ENCODE peak calls at places on chromosomes 16 and 17, in eight cellular contexts. One of them, this sample, is unnamed.

GRCh38 chr16:27179500-27180072 is 23.7 kb upstream of the KDM8 start:
- DNase-seq in upper lobe of left lung: peak; percentile 28
- DNase-seq in sigmoid colon: peak; percentile 93
- DNase-seq in breast epithelium: peak; percentile 38
- DNase-seq in transverse colon: peak; percentile 92
- DNase-seq in GM12891: peak; percentile 77
- DNase-seq in spleen: peak; percentile 94
- DNase-seq in HCT116: peak; percentile 58
- DNase-seq in this sample: peak; percentile 57

GRCh38 chr17:49343273-49343672 is 18.8 kb downstream of the ZNF652 start:
- DNase-seq in upper lobe of left lung: no peak
- DNase-seq in sigmoid colon: no peak
- DNase-seq in breast epithelium: no peak
- DNase-seq in transverse colon: no peak
- DNase-seq in GM12891: no peak
- DNase-seq in spleen: no peak
- DNase-seq in HCT116: no peak
- DNase-seq in this sample: no peak

GRCh38 chr17:64158411-64158810 is 28.5 kb upstream of the ERN1 start:
- DNase-seq in upper lobe of left lung: no peak
- DNase-seq in sigmoid colon: no peak
- DNase-seq in breast epithelium: no peak
- DNase-seq in transverse colon: no peak
- DNase-seq in GM12891: no peak
- DNase-seq in spleen: no peak
- DNase-seq in HCT116: no peak
- DNase-seq in this sample: no peak

GRCh38 chr17:77247048-77247541 is 106.3 kb downstream of the SEC14L1 start:
- DNase-seq in upper lobe of left lung: peak; percentile 98
- DNase-seq in sigmoid colon: peak; percentile 91
- DNase-seq in breast epithelium: no peak
- DNase-seq in transverse colon: peak; percentile 88
- DNase-seq in GM12891: peak; percentile 88
- DNase-seq in spleen: peak; percentile 97
- DNase-seq in HCT116: peak; percentile 60
- DNase-seq in this sample: peak; percentile 72

GRCh38 chr17:59427996-59428395 is 96.5 kb downstream of the YPEL2 start:
- DNase-seq in upper lobe of left lung: no peak
- DNase-seq in sigmoid colon: peak; percentile 71
- DNase-seq in breast epithelium: no peak
- DNase-seq in transverse colon: no peak
- DNase-seq in GM12891: no peak
- DNase-seq in spleen: no peak
- DNase-seq in HCT116: no peak
- DNase-seq in this sample: no peak

GRCh38 chr17:38333635-38334295 is 10.0 kb downstream of the GPR179 start:
- DNase-seq in upper lobe of left lung: peak; percentile 76
- DNase-seq in sigmoid colon: no peak
- DNase-seq in breast epithelium: no peak
- DNase-seq in transverse colon: peak; percentile 32
- DNase-seq in GM12891: peak; percentile 74
- DNase-seq in spleen: no peak
- DNase-seq in HCT116: no peak
- DNase-seq in this sample: no peak

GRCh38 chr17:48819466-48819865 is 2.4 kb upstream of the TTLL6 start:
- DNase-seq in upper lobe of left lung: no peak
- DNase-seq in sigmoid colon: no peak
- DNase-seq in breast epithelium: no peak
- DNase-seq in transverse colon: no peak
- DNase-seq in GM12891: no peak
- DNase-seq in spleen: no peak
- DNase-seq in HCT116: no peak
- DNase-seq in this sample: no peak

GRCh38 chr17:39205112-39205526 is 5.0 kb downstream of the RPL19 start:
- DNase-seq in upper lobe of left lung: no peak
- DNase-seq in sigmoid colon: no peak
- DNase-seq in breast epithelium: no peak
- DNase-seq in transverse colon: no peak
- DNase-seq in GM12891: no peak
- DNase-seq in spleen: no peak
- DNase-seq in HCT116: no peak
- DNase-seq in this sample: no peak

GRCh38 chr17:77212081-77212832 is 71.5 kb downstream of the SEC14L1 start:
- DNase-seq in upper lobe of left lung: no peak
- DNase-seq in sigmoid colon: peak; percentile 56
- DNase-seq in breast epithelium: no peak
- DNase-seq in transverse colon: peak; percentile 48
- DNase-seq in GM12891: peak; percentile 71
- DNase-seq in spleen: no peak
- DNase-seq in HCT116: no peak
- DNase-seq in this sample: no peak

GRCh38 chr16:27401768-27402568 is at the start of gene IL21R:
- DNase-seq in upper lobe of left lung: peak; percentile 93
- DNase-seq in sigmoid colon: peak; percentile 69
- DNase-seq in breast epithelium: peak; percentile 24
- DNase-seq in transverse colon: peak; percentile 74
- DNase-seq in GM12891: peak; percentile 44
- DNase-seq in spleen: peak; percentile 96
- DNase-seq in HCT116: no peak
- DNase-seq in this sample: no peak

GRCh38 chr16:70331588-70332358 is 14.9 kb upstream of the DDX19A start:
- DNase-seq in upper lobe of left lung: no peak
- DNase-seq in sigmoid colon: no peak
- DNase-seq in breast epithelium: no peak
- DNase-seq in transverse colon: no peak
- DNase-seq in GM12891: no peak
- DNase-seq in spleen: no peak
- DNase-seq in HCT116: no peak
- DNase-seq in this sample: no peak

GRCh38 chr16:86387461-86388440 is 122.6 kb upstream of the FOXF1 start:
- DNase-seq in upper lobe of left lung: no peak
- DNase-seq in sigmoid colon: no peak
- DNase-seq in breast epithelium: no peak
- DNase-seq in transverse colon: no peak
- DNase-seq in GM12891: no peak
- DNase-seq in spleen: no peak
- DNase-seq in HCT116: peak; percentile 63
- DNase-seq in this sample: no peak

GRCh38 chr17:49482144-49482817 is 12.8 kb upstream of the NGFR start:
- DNase-seq in upper lobe of left lung: no peak
- DNase-seq in sigmoid colon: no peak
- DNase-seq in breast epithelium: no peak
- DNase-seq in transverse colon: no peak
- DNase-seq in GM12891: no peak
- DNase-seq in spleen: no peak
- DNase-seq in HCT116: no peak
- DNase-seq in this sample: no peak

GRCh38 chr16:81630632-81631026 is 148.5 kb upstream of the PLCG2 start:
- DNase-seq in upper lobe of left lung: no peak
- DNase-seq in sigmoid colon: no peak
- DNase-seq in breast epithelium: no peak
- DNase-seq in transverse colon: no peak
- DNase-seq in GM12891: no peak
- DNase-seq in spleen: no peak
- DNase-seq in HCT116: no peak
- DNase-seq in this sample: no peak

GRCh38 chr17:80101160-80101945 is at the start of gene GAA:
- DNase-seq in upper lobe of left lung: peak; percentile 98
- DNase-seq in sigmoid colon: peak; percentile 93
- DNase-seq in breast epithelium: peak; percentile 70
- DNase-seq in transverse colon: peak; percentile 88
- DNase-seq in GM12891: peak; percentile 100
- DNase-seq in spleen: peak; percentile 97
- DNase-seq in HCT116: peak; percentile 68
- DNase-seq in this sample: peak; percentile 77
- TF ChIP-seq POLR2AphosphoS5 in upper lobe of left lung: peak; percentile 52
- TF ChIP-seq POLR2AphosphoS5 in sigmoid colon: peak; percentile 60
- TF ChIP-seq POLR2AphosphoS5 in breast epithelium: peak; percentile 72
- TF ChIP-seq POLR2AphosphoS5 in transverse colon: peak; percentile 64
- TF ChIP-seq POLR2AphosphoS5 in GM12891: no peak
- TF ChIP-seq POLR2AphosphoS5 in spleen: peak; percentile 84
- TF ChIP-seq POLR2AphosphoS5 in HCT116: peak; percentile 88
- TF ChIP-seq POLR2AphosphoS5 in this sample: no peak

GRCh38 chr16:11835891-11836652 is 15.3 kb downstream of the RSL1D1 start:
- DNase-seq in upper lobe of left lung: no peak
- DNase-seq in sigmoid colon: no peak
- DNase-seq in breast epithelium: no peak
- DNase-seq in transverse colon: no peak
- DNase-seq in GM12891: no peak
- DNase-seq in spleen: no peak
- DNase-seq in HCT116: no peak
- DNase-seq in this sample: no peak
- TF ChIP-seq POLR2A in upper lobe of left lung: no peak
- TF ChIP-seq POLR2A in sigmoid colon: no peak
- TF ChIP-seq POLR2A in breast epithelium: no peak
- TF ChIP-seq POLR2A in transverse colon: no peak
- TF ChIP-seq POLR2A in GM12891: peak; percentile 28
- TF ChIP-seq POLR2A in spleen: no peak
- TF ChIP-seq POLR2A in HCT116: no peak
- TF ChIP-seq POLR2A in this sample: no peak

DNA sequence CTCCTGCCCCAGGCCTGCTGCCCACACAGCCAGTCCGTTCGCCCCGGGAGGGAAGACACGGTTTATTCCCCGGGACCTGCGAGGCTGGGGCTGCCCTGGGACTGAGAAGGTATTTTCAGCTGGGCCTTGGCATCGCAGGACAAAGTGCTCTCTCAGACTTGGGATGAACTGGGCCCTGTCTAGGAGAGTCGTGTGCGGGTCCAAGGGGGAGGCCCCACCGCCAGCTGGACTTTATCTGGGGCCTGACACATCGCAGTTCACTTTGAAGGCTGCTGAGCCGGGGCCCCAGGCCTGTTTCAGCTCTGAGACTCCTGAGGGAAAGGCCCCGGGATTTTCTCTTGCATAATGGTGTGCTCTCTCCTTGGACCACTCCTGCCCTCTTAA is 6.8 kb downstream of the CRISPLD2 start:
- DNase-seq in upper lobe of left lung: peak; percentile 72
- DNase-seq in sigmoid colon: peak; percentile 96
- DNase-seq in breast epithelium: no peak
- DNase-seq in transverse colon: peak; percentile 57
- DNase-seq in GM12891: no peak
- DNase-seq in spleen: no peak
- DNase-seq in HCT116: no peak
- DNase-seq in this sample: no peak
- TF ChIP-seq POLR2AphosphoS5 in upper lobe of left lung: no peak
- TF ChIP-seq POLR2AphosphoS5 in sigmoid colon: peak; percentile 91
- TF ChIP-seq POLR2AphosphoS5 in breast epithelium: peak; percentile 67
- TF ChIP-seq POLR2AphosphoS5 in transverse colon: peak; percentile 73
- TF ChIP-seq POLR2AphosphoS5 in GM12891: no peak
- TF ChIP-seq POLR2AphosphoS5 in spleen: peak; percentile 69
- TF ChIP-seq POLR2AphosphoS5 in HCT116: no peak
- TF ChIP-seq POLR2AphosphoS5 in this sample: no peak

DNA sequence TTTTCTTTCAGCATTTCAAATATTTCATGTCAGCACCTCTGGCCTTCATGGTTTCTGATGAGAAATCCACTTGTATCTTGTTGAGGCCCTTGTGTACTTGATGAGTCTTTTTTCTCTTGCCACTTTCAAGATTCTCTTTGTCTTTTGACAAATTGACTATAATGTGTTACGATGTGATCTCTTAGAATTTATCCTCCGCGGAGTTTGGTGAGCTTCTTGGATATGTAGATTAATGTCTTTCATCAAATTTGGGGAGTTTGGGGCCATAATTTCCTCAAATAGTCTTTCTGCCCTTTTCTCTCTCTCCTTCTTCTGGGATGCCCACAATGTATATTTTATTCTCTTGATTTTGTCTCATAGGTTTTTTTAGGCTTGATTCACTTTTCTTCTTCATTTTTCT is 96.0 kb downstream of the CHD9 start:
- DNase-seq in upper lobe of left lung: no peak
- DNase-seq in sigmoid colon: no peak
- DNase-seq in breast epithelium: no peak
- DNase-seq in transverse colon: no peak
- DNase-seq in GM12891: no peak
- DNase-seq in spleen: no peak
- DNase-seq in HCT116: no peak
- DNase-seq in this sample: no peak
- TF ChIP-seq POLR2A in upper lobe of left lung: no peak
- TF ChIP-seq POLR2A in sigmoid colon: no peak
- TF ChIP-seq POLR2A in breast epithelium: no peak
- TF ChIP-seq POLR2A in transverse colon: no peak
- TF ChIP-seq POLR2A in GM12891: no peak
- TF ChIP-seq POLR2A in spleen: no peak
- TF ChIP-seq POLR2A in HCT116: no peak
- TF ChIP-seq POLR2A in this sample: no peak

GRCh38 chr17:1638171-1638583 is 7.4 kb downstream of the SCARF1 start:
- DNase-seq in upper lobe of left lung: peak; percentile 62
- DNase-seq in sigmoid colon: no peak
- DNase-seq in breast epithelium: no peak
- DNase-seq in transverse colon: no peak
- DNase-seq in GM12891: no peak
- DNase-seq in spleen: peak; percentile 73
- DNase-seq in HCT116: no peak
- DNase-seq in this sample: no peak
- TF ChIP-seq POLR2AphosphoS5 in upper lobe of left lung: no peak
- TF ChIP-seq POLR2AphosphoS5 in sigmoid colon: no peak
- TF ChIP-seq POLR2AphosphoS5 in breast epithelium: no peak
- TF ChIP-seq POLR2AphosphoS5 in transverse colon: no peak
- TF ChIP-seq POLR2AphosphoS5 in GM12891: no peak
- TF ChIP-seq POLR2AphosphoS5 in spleen: no peak
- TF ChIP-seq POLR2AphosphoS5 in HCT116: no peak
- TF ChIP-seq POLR2AphosphoS5 in this sample: no peak

GRCh38 chr16:22300427-22301071 is 3.3 kb downstream of the POLR3E start:
- DNase-seq in upper lobe of left lung: no peak
- DNase-seq in sigmoid colon: peak; percentile 76
- DNase-seq in breast epithelium: no peak
- DNase-seq in transverse colon: peak; percentile 66
- DNase-seq in GM12891: no peak
- DNase-seq in spleen: peak; percentile 79
- DNase-seq in HCT116: no peak
- DNase-seq in this sample: peak; percentile 46

GRCh38 chr16:22299036-22299435 is 1.8 kb downstream of the POLR3E start:
- DNase-seq in upper lobe of left lung: no peak
- DNase-seq in sigmoid colon: no peak
- DNase-seq in breast epithelium: no peak
- DNase-seq in transverse colon: no peak
- DNase-seq in GM12891: no peak
- DNase-seq in spleen: peak; percentile 46
- DNase-seq in HCT116: no peak
- DNase-seq in this sample: no peak

GRCh38 chr16:22297871-22298733 is 893 bp downstream of the POLR3E start:
- DNase-seq in upper lobe of left lung: no peak
- DNase-seq in sigmoid colon: peak; percentile 85
- DNase-seq in breast epithelium: peak; percentile 62
- DNase-seq in transverse colon: peak; percentile 64
- DNase-seq in GM12891: peak; percentile 49
- DNase-seq in spleen: peak; percentile 78
- DNase-seq in HCT116: peak; percentile 94
- DNase-seq in this sample: peak; percentile 51

GRCh38 chr16:22296225-22297113 is 740 bp upstream of the POLR3E start:
- DNase-seq in upper lobe of left lung: no peak
- DNase-seq in sigmoid colon: peak; percentile 64
- DNase-seq in breast epithelium: no peak
- DNase-seq in transverse colon: no peak
- DNase-seq in GM12891: no peak
- DNase-seq in spleen: peak; percentile 45
- DNase-seq in HCT116: no peak
- DNase-seq in this sample: no peak

GRCh38 chr16:22297114-22297870 is at the start of gene POLR3E:
- DNase-seq in upper lobe of left lung: peak; percentile 100
- DNase-seq in sigmoid colon: peak; percentile 99
- DNase-seq in breast epithelium: peak; percentile 99
- DNase-seq in transverse colon: peak; percentile 100
- DNase-seq in GM12891: peak; percentile 85
- DNase-seq in spleen: peak; percentile 100
- DNase-seq in HCT116: peak; percentile 93
- DNase-seq in this sample: peak; percentile 99
- TF ChIP-seq POLR2A in upper lobe of left lung: no peak
- TF ChIP-seq POLR2A in sigmoid colon: no peak
- TF ChIP-seq POLR2A in breast epithelium: no peak
- TF ChIP-seq POLR2A in transverse colon: no peak
- TF ChIP-seq POLR2A in GM12891: no peak
- TF ChIP-seq POLR2A in spleen: no peak
- TF ChIP-seq POLR2A in HCT116: peak; percentile 53
- TF ChIP-seq POLR2A in this sample: peak; percentile 73